ENCODE peak calls at places on chromosomes 11 and 22, in six cellular contexts. One of them, this sample, is unnamed.

GRCh38 chr11:34351051-34351450 is 6.8 kb downstream of the ABTB2 start:
- DNase-seq in Caco-2: no peak
- DNase-seq in fibroblast of mammary gland: no peak
- DNase-seq in body of pancreas: no peak
- DNase-seq in pancreas: no peak
- DNase-seq in fibroblast of villous mesenchyme: no peak
- DNase-seq in this sample: no peak

GRCh38 chr11:119315139-119316016 is 1.6 kb downstream of the MCAM start:
- DNase-seq in Caco-2: peak; percentile 58
- DNase-seq in pancreas: peak; percentile 65
- DNase-seq in fibroblast of mammary gland: no peak
- DNase-seq in fibroblast of villous mesenchyme: no peak
- DNase-seq in body of pancreas: peak; percentile 59
- DNase-seq in this sample: no peak

GRCh38 chr11:37502202-37502601 is 904.2 kb upstream of the RAG2 start:
- DNase-seq in fibroblast of villous mesenchyme: peak; percentile 45
- DNase-seq in fibroblast of mammary gland: peak; percentile 3
- DNase-seq in body of pancreas: no peak
- DNase-seq in pancreas: no peak
- DNase-seq in Caco-2: no peak
- DNase-seq in this sample: peak; percentile 3

GRCh38 chr11:73866586-73866996 is 10.1 kb downstream of the COA4 start:
- DNase-seq in pancreas: no peak
- DNase-seq in body of pancreas: no peak
- DNase-seq in fibroblast of villous mesenchyme: peak; percentile 92
- DNase-seq in fibroblast of mammary gland: peak; percentile 98
- DNase-seq in Caco-2: no peak
- DNase-seq in this sample: peak; percentile 91

GRCh38 chr11:69094111-69094914 is 45.6 kb downstream of the TPCN2 start:
- DNase-seq in fibroblast of villous mesenchyme: no peak
- DNase-seq in Caco-2: no peak
- DNase-seq in body of pancreas: no peak
- DNase-seq in fibroblast of mammary gland: no peak
- DNase-seq in pancreas: peak; percentile 35
- DNase-seq in this sample: no peak

GRCh38 chr11:13183094-13183825 is 94.3 kb upstream of the BMAL1 start:
- DNase-seq in fibroblast of villous mesenchyme: peak; percentile 54
- DNase-seq in Caco-2: no peak
- DNase-seq in body of pancreas: no peak
- DNase-seq in pancreas: no peak
- DNase-seq in fibroblast of mammary gland: peak; percentile 59
- DNase-seq in this sample: peak; percentile 78

GRCh38 chr11:26928636-26929035 is 65.3 kb upstream of the FIBIN start:
- DNase-seq in fibroblast of villous mesenchyme: peak; percentile 95
- DNase-seq in fibroblast of mammary gland: no peak
- DNase-seq in Caco-2: no peak
- DNase-seq in body of pancreas: no peak
- DNase-seq in pancreas: no peak
- DNase-seq in this sample: no peak

GRCh38 chr11:32571039-32571438 is 12.6 kb upstream of the EIF3M start:
- DNase-seq in pancreas: no peak
- DNase-seq in fibroblast of villous mesenchyme: no peak
- DNase-seq in Caco-2: no peak
- DNase-seq in body of pancreas: no peak
- DNase-seq in fibroblast of mammary gland: no peak
- DNase-seq in this sample: no peak

GRCh38 chr11:83044958-83045712 is 26.6 kb downstream of the RAB30 start:
- DNase-seq in Caco-2: no peak
- DNase-seq in body of pancreas: no peak
- DNase-seq in fibroblast of mammary gland: peak; percentile 81
- DNase-seq in pancreas: no peak
- DNase-seq in fibroblast of villous mesenchyme: peak; percentile 87
- DNase-seq in this sample: peak; percentile 47

GRCh38 chr22:39815882-39816395 is 77.6 kb downstream of the ENTHD1 start:
- DNase-seq in pancreas: no peak
- DNase-seq in body of pancreas: no peak
- DNase-seq in Caco-2: no peak
- DNase-seq in fibroblast of villous mesenchyme: no peak
- DNase-seq in fibroblast of mammary gland: peak; percentile 42
- DNase-seq in this sample: no peak

GRCh38 chr22:43236401-43237166 is 49.6 kb upstream of the TTLL12 start:
- DNase-seq in fibroblast of mammary gland: no peak
- DNase-seq in pancreas: peak; percentile 73
- DNase-seq in Caco-2: no peak
- DNase-seq in fibroblast of villous mesenchyme: no peak
- DNase-seq in body of pancreas: peak; percentile 51
- DNase-seq in this sample: no peak

GRCh38 chr22:36510966-36511881 is 4.4 kb upstream of the FOXRED2 start:
- DNase-seq in Caco-2: peak; percentile 66
- DNase-seq in body of pancreas: peak; percentile 34
- DNase-seq in pancreas: no peak
- DNase-seq in fibroblast of villous mesenchyme: peak; percentile 57
- DNase-seq in fibroblast of mammary gland: peak; percentile 59
- DNase-seq in this sample: peak; percentile 67

GRCh38 chr22:36136475-36136874 is 24.1 kb downstream of the APOL3 start:
- DNase-seq in pancreas: no peak
- DNase-seq in fibroblast of mammary gland: peak; percentile 79
- DNase-seq in fibroblast of villous mesenchyme: peak; percentile 53
- DNase-seq in Caco-2: no peak
- DNase-seq in body of pancreas: no peak
- DNase-seq in this sample: peak; percentile 51

GRCh38 chr11:32437406-32438345 is 2.3 kb upstream of the WT1 start:
- DNase-seq in fibroblast of villous mesenchyme: no peak
- DNase-seq in body of pancreas: no peak
- DNase-seq in Caco-2: no peak
- DNase-seq in pancreas: no peak
- DNase-seq in fibroblast of mammary gland: no peak
- DNase-seq in this sample: no peak

GRCh38 chr11:65425971-65426838 is 3.6 kb downstream of the NEAT1 start:
- DNase-seq in Caco-2: no peak
- DNase-seq in body of pancreas: peak; percentile 42
- DNase-seq in fibroblast of mammary gland: peak; percentile 84
- DNase-seq in pancreas: no peak
- DNase-seq in fibroblast of villous mesenchyme: peak; percentile 88
- DNase-seq in this sample: peak; percentile 88

GRCh38 chr11:2862950-2863618 is 22.5 kb downstream of the CDKN1C start:
- DNase-seq in fibroblast of mammary gland: no peak
- DNase-seq in Caco-2: no peak
- DNase-seq in body of pancreas: no peak
- DNase-seq in fibroblast of villous mesenchyme: no peak
- DNase-seq in pancreas: no peak
- DNase-seq in this sample: no peak

GRCh38 chr11:114080219-114080618 is 20.7 kb downstream of the ZBTB16 start:
- DNase-seq in body of pancreas: peak; percentile 25
- DNase-seq in pancreas: no peak
- DNase-seq in fibroblast of villous mesenchyme: peak; percentile 83
- DNase-seq in fibroblast of mammary gland: peak; percentile 87
- DNase-seq in Caco-2: no peak
- DNase-seq in this sample: peak; percentile 69

GRCh38 chr11:67629386-67630229 is at the start of gene NUDT8:
- DNase-seq in body of pancreas: peak; percentile 86
- DNase-seq in pancreas: peak; percentile 89
- DNase-seq in fibroblast of mammary gland: peak; percentile 73
- DNase-seq in fibroblast of villous mesenchyme: peak; percentile 78
- DNase-seq in Caco-2: peak; percentile 87
- DNase-seq in this sample: peak; percentile 82

GRCh38 chr11:106101797-106102196 is 24.3 kb downstream of the AASDHPPT start:
- DNase-seq in fibroblast of mammary gland: peak; percentile 83
- DNase-seq in pancreas: no peak
- DNase-seq in fibroblast of villous mesenchyme: no peak
- DNase-seq in Caco-2: no peak
- DNase-seq in body of pancreas: no peak
- DNase-seq in this sample: peak; percentile 59

GRCh38 chr11:45671246-45672171 is 6.1 kb upstream of the CHST1 start:
- DNase-seq in pancreas: peak; percentile 51
- DNase-seq in body of pancreas: peak; percentile 34
- DNase-seq in fibroblast of villous mesenchyme: no peak
- DNase-seq in fibroblast of mammary gland: no peak
- DNase-seq in Caco-2: no peak
- DNase-seq in this sample: no peak

GRCh38 chr22:40414838-40415505 is 44.6 kb downstream of the SGSM3 start:
- DNase-seq in fibroblast of villous mesenchyme: no peak
- DNase-seq in Caco-2: no peak
- DNase-seq in body of pancreas: no peak
- DNase-seq in pancreas: no peak
- DNase-seq in fibroblast of mammary gland: no peak
- DNase-seq in this sample: no peak

DNA sequence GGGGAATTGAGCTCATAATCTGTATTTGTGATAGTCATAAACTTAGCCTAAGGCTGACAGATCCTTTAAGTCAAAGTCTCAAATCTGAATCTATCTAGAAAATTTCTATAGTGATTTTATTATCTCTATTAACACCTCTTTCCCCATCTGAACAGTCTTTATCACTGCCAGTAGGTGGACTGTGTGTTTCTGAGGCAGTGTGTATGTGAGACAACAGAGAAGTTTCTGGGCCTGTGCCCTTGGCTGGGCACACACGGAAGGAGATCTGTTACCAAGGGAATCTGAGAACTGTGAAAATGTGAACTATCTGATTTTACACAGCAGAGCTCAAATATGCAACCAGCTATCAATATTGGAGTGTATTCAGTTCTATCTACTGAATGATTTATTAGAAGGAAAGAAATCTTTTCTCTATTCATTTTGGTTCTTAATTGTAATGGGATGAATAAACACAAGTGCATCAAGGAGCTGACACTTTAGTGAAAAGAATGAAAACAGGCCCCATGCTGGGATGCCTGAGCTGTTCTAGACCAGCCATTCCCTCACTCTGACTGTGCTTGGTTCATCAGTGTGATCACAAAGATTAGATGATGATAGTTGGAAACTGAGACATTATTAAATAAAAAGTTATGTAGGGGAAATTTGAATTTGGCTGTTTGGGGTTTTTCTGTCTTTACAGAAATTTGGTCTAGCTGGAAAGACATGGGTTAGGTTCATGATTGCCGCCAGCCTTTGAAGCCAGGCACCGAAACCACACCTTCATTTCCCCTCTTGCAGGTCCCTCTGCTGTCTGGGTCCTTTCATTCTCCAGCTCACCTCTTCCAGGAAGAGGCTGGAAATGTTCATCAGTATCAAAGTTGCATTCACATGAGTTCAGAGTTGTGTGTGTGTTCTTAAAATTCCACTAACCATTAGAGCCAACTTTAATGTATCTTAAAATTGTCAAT is 68.1 kb downstream of the LIF start:
- DNase-seq in fibroblast of villous mesenchyme: no peak
- DNase-seq in fibroblast of mammary gland: no peak
- DNase-seq in Caco-2: no peak
- DNase-seq in body of pancreas: no peak
- DNase-seq in pancreas: no peak
- DNase-seq in this sample: no peak
- TF ChIP-seq CTCF in fibroblast of villous mesenchyme: peak; percentile 12
- TF ChIP-seq CTCF in fibroblast of mammary gland: no peak
- TF ChIP-seq CTCF in Caco-2: no peak
- TF ChIP-seq CTCF in body of pancreas: no peak
- TF ChIP-seq CTCF in pancreas: no peak
- TF ChIP-seq CTCF in this sample: no peak

DNA sequence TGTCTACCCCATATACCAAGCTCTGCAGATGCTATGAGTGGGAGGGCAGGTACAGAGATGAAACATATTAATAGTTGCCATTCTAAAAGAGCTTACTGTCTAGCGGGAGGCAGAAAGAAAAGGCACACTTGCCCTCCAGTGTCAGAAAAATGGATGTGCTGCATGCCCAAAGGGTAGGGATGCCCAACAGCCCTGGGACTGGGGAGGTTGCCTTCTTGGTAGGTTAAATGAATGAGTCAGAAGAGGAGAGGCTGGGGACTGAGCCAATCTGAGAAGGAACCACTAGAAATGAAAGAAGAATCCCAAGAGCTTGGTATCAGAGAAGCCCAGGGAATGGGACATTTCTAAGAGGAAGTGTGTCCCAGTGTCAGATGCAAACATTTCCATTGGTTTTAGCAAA is 1.2 kb downstream of the BIRC3 start:
- DNase-seq in Caco-2: no peak
- DNase-seq in fibroblast of villous mesenchyme: no peak
- DNase-seq in body of pancreas: no peak
- DNase-seq in pancreas: no peak
- DNase-seq in fibroblast of mammary gland: peak; percentile 37
- DNase-seq in this sample: no peak
- H3K4me3 ChIP-seq in Caco-2: no peak overlapping the region
- H3K4me3 ChIP-seq in fibroblast of villous mesenchyme: no peak overlapping the region
- H3K4me3 ChIP-seq in body of pancreas: no peak overlapping the region
- H3K4me3 ChIP-seq in pancreas: no peak overlapping the region
- H3K4me3 ChIP-seq in fibroblast of mammary gland: no peak overlapping the region
- H3K4me3 ChIP-seq in this sample: no peak overlapping the region

GRCh38 chr11:43735931-43736330 is 55.4 kb downstream of the HSD17B12 start:
- DNase-seq in Caco-2: no peak
- DNase-seq in fibroblast of villous mesenchyme: no peak
- DNase-seq in body of pancreas: no peak
- DNase-seq in fibroblast of mammary gland: peak; percentile 77
- DNase-seq in pancreas: no peak
- DNase-seq in this sample: peak; percentile 36
- TF ChIP-seq CTCF in Caco-2: no peak
- TF ChIP-seq CTCF in fibroblast of villous mesenchyme: no peak
- TF ChIP-seq CTCF in body of pancreas: no peak
- TF ChIP-seq CTCF in fibroblast of mammary gland: peak; percentile 35
- TF ChIP-seq CTCF in pancreas: no peak
- TF ChIP-seq CTCF in this sample: peak; percentile 22

DNA sequence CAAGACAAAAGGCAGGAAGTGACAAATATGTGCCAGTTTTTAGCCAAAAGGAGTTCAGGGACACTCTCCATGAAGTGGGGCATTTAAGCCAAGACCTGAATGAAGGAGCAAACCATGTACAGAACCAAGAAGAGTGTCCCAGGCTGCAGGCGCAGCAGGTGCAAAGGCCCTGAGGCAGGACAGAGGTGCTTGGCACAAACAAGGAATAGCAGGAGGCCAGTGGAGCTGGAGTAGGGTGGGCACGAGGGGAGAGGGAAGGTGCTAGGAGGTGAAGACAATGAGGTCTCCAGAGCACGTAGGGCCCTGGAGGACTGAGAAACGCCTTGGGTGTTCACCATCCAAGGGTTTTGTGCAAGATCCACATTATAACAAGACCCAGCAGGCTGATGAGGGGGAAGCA is 474.1 kb downstream of the MN1 start:
- DNase-seq in fibroblast of mammary gland: no peak
- DNase-seq in body of pancreas: no peak
- DNase-seq in fibroblast of villous mesenchyme: no peak
- DNase-seq in Caco-2: no peak
- DNase-seq in pancreas: no peak
- DNase-seq in this sample: no peak
- H3K4me3 ChIP-seq in fibroblast of mammary gland: no peak overlapping the region
- H3K4me3 ChIP-seq in body of pancreas: no peak overlapping the region
- H3K4me3 ChIP-seq in fibroblast of villous mesenchyme: no peak overlapping the region
- H3K4me3 ChIP-seq in Caco-2: no peak overlapping the region
- H3K4me3 ChIP-seq in pancreas: no peak overlapping the region
- H3K4me3 ChIP-seq in this sample: no peak overlapping the region

GRCh38 chr11:92340839-92341238 is 116.2 kb downstream of the FAT3 start:
- DNase-seq in fibroblast of villous mesenchyme: peak; percentile 9
- DNase-seq in body of pancreas: peak; percentile 25
- DNase-seq in pancreas: peak; percentile 21
- DNase-seq in Caco-2: peak; percentile 42
- DNase-seq in fibroblast of mammary gland: peak; percentile 42
- DNase-seq in this sample: peak; percentile 2
- TF ChIP-seq CTCF in fibroblast of villous mesenchyme: peak; percentile 38
- TF ChIP-seq CTCF in body of pancreas: no peak
- TF ChIP-seq CTCF in pancreas: peak; percentile 16
- TF ChIP-seq CTCF in Caco-2: peak; percentile 55
- TF ChIP-seq CTCF in fibroblast of mammary gland: peak; percentile 56
- TF ChIP-seq CTCF in this sample: peak; percentile 56

This sample was measured in cardiac fibroblast.